ENCODE peak calls at places on chromosomes 13 and 19, in four cellular contexts. Q is coronary artery, H is heart left ventricle, T is left lung. X is an unnamed sample.

GRCh38 chr13:45269204-45269603 is 68.4 kb upstream of the KCTD4 start:
- DNase-seq in Q (no peak), H (no peak), T (no peak), X (no peak)

GRCh38 chr13:98246538-98247172 is 69.6 kb upstream of the RNF113B start:
- DNase-seq in Q (no peak), H (no peak), T (no peak), X (no peak)

GRCh38 chr13:51588406-51588949 is 4.2 kb downstream of the WDFY2 start:
- DNase-seq in Q (no peak), H (no peak), T (no peak), X (no peak)

GRCh38 chr13:45328661-45329105 is 12.3 kb downstream of the TPT1 start:
- DNase-seq in Q (no peak), H (no peak), T (no peak), X (no peak)

GRCh38 chr13:97743946-97744345 is 209.5 kb upstream of the IPO5 start:
- DNase-seq in Q (no peak), H (no peak), T (no peak), X (no peak)

GRCh38 chr13:24916464-24916863 is 152.5 kb downstream of the RNF17 start:
- DNase-seq in Q (no peak), H (no peak), T (no peak), X (no peak)

GRCh38 chr19:55494172-55494761 is 6.0 kb downstream of the SSC5D start:
- DNase-seq in Q (no peak), H (no peak), T (peak; percentile 80), X (no peak)

GRCh38 chr13:77918391-77919261 is at the start of gene EDNRB:
- DNase-seq in Q (no peak), H (peak; percentile 75), T (peak; percentile 88), X (peak; percentile 52)

GRCh38 chr13:73754727-73755292 is 379.4 kb downstream of the KLF12 start:
- DNase-seq in Q (no peak), H (no peak), T (no peak), X (no peak)

GRCh38 chr19:55248166-55248675 is 10.6 kb downstream of the PPP6R1 start:
- DNase-seq in Q (no peak), H (peak; percentile 56), T (no peak), X (no peak)

GRCh38 chr13:105721056-105721455 is 814.4 kb downstream of the EFNB2 start:
- DNase-seq in Q (no peak), H (no peak), T (no peak), X (no peak)

GRCh38 chr19:14168259-14168972 is 32.0 kb upstream of the ASF1B start:
- DNase-seq in Q (no peak), H (no peak), T (no peak), X (no peak)

GRCh38 chr13:28301839-28302238 is 163.5 kb downstream of the PAN3 start:
- DNase-seq in Q (no peak), H (no peak), T (no peak), X (no peak)

GRCh38 chr19:47682939-47683338 is 30.3 kb upstream of the EHD2 start:
- DNase-seq in Q (no peak), H (no peak), T (peak; percentile 3), X (no peak)

GRCh38 chr13:50592412-50593145 is 250.9 kb downstream of the DLEU7 start:
- DNase-seq in Q (no peak), H (no peak), T (no peak), X (no peak)

GRCh38 chr19:13056052-13056660 is 46.5 kb downstream of the LYL1 start:
- DNase-seq in Q (no peak), H (no peak), T (peak; percentile 90), X (no peak)

GRCh38 chr13:76829572-76830327 is 56.5 kb downstream of the KCTD12 start:
- DNase-seq in Q (no peak), H (peak; percentile 52), T (no peak), X (no peak)

GRCh38 chr19:57068921-57069697 is 50.7 kb upstream of the USP29 start:
- DNase-seq in Q (no peak), H (no peak), T (no peak), X (no peak)

GRCh38 chr13:37869756-37870488 is at the start of gene TRPC4:
- DNase-seq in Q (peak; percentile 74), H (peak; percentile 71), T (peak; percentile 60), X (no peak)

GRCh38 chr13:29909975-29910674 is 59.7 kb upstream of the UBL3 start:
- DNase-seq in Q (no peak), H (no peak), T (no peak), X (no peak)

GRCh38 chr19:6041991-6042421 is 64.1 kb upstream of the RANBP3 start:
- DNase-seq in Q (no peak), H (peak; percentile 37), T (no peak), X (no peak)

GRCh38 chr13:73138276-73138950 is 79.6 kb downstream of the KLF5 start:
- DNase-seq in Q (no peak), H (no peak), T (no peak), X (no peak)

GRCh38 chr13:26362261-26362660 is 108.3 kb downstream of the CDK8 start:
- DNase-seq in Q (no peak), H (no peak), T (no peak), X (no peak)
- TF ChIP-seq CTCF in Q (no peak), H (no peak), T (no peak), X (no peak)

GRCh38 chr19:1748115-1748702 is 5.1 kb upstream of the ONECUT3 start:
- DNase-seq in Q (no peak), H (no peak), T (peak; percentile 74), X (no peak)

GRCh38 chr19:1746401-1747284 is 6.7 kb upstream of the ONECUT3 start:
- DNase-seq in Q (no peak), H (no peak), T (no peak), X (no peak)

GRCh38 chr19:1748703-1749341 is 4.5 kb upstream of the ONECUT3 start:
- DNase-seq in Q (no peak), H (no peak), T (peak; percentile 55), X (no peak)

GRCh38 chr19:1745589-1746031 is 7.7 kb upstream of the ONECUT3 start:
- DNase-seq in Q (no peak), H (no peak), T (no peak), X (no peak)

GRCh38 chr19:1747285-1748114 is 5.8 kb upstream of the ONECUT3 start:
- DNase-seq in Q (no peak), H (no peak), T (no peak), X (no peak)
- TF ChIP-seq CTCF in Q (no peak), H (no peak), T (no peak), X (no peak)

GRCh38 chr19:46489445-46490272 is 6.0 kb downstream of the PNMA8B start:
- DNase-seq in Q (no peak), H (peak; percentile 81), T (peak; percentile 82), X (no peak)
- TF ChIP-seq CTCF in Q (no peak), H (peak; percentile 9), T (no peak), X (no peak)

GRCh38 chr19:1249990-1250298 is 1.6 kb downstream of the MIDN start:
- DNase-seq in Q (no peak), H (no peak), T (no peak), X (no peak)

GRCh38 chr19:1245884-1246816 is 2.2 kb upstream of the MIDN start:
- DNase-seq in Q (no peak), H (peak; percentile 86), T (no peak), X (no peak)

GRCh38 chr19:1248454-1249297 is at the start of gene MIDN:
- DNase-seq in Q (no peak), H (peak; percentile 93), T (peak; percentile 96), X (peak; percentile 87)

GRCh38 chr19:1249298-1249989 is 1.1 kb downstream of the MIDN start:
- DNase-seq in Q (peak; percentile 94), H (peak; percentile 96), T (peak; percentile 97), X (peak; percentile 91)

GRCh38 chr19:1247747-1248453 is 483 bp upstream of the MIDN start:
- DNase-seq in Q (no peak), H (peak; percentile 89), T (peak; percentile 93), X (peak; percentile 95)
- TF ChIP-seq CTCF in Q (no peak), H (no peak), T (peak; percentile 19), X (no peak)

GRCh38 chr13:100646030-100646673 is 28.4 kb downstream of the TMTC4 start:
- DNase-seq in Q (no peak), H (no peak), T (no peak), X (no peak)
- TF ChIP-seq CTCF in Q (no peak), H (no peak), T (no peak), X (no peak)

GRCh38 chr19:23436944-23437343 is 41.7 kb upstream of the ZNF91 start:
- DNase-seq in Q (no peak), H (no peak), T (no peak), X (no peak)

GRCh38 chr19:23440207-23440606 is 44.9 kb upstream of the ZNF91 start:
- DNase-seq in Q (no peak), H (no peak), T (no peak), X (no peak)

GRCh38 chr19:23440791-23441190 is 45.5 kb upstream of the ZNF91 start:
- DNase-seq in Q (no peak), H (no peak), T (no peak), X (no peak)

GRCh38 chr19:23437901-23438300 is 42.6 kb upstream of the ZNF91 start:
- DNase-seq in Q (no peak), H (no peak), T (no peak), X (no peak)

DNA sequence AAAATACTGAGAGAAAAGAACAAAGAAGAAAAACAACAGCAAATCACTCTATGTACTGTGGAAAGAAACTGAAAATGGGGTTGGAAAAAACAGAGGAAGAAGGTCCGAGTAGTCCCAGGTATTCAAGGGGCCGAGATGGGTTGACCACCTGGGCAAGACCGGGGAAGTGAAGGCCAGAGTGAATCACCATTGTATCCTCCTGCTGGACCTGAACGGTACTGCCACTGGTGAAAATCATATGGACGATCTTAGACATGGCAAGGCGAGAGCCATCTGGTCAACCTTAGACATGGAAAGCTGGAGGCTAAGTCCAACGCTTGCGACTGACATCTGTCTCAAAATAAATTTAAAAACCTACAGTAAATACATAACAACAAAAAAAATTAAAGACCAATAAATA is 44.4 kb upstream of the ZNF91 start:
- DNase-seq in Q (no peak), H (no peak), T (no peak), X (no peak)
- TF ChIP-seq CTCF in Q (no peak), H (no peak), T (no peak), X (peak; percentile 25)

DNA sequence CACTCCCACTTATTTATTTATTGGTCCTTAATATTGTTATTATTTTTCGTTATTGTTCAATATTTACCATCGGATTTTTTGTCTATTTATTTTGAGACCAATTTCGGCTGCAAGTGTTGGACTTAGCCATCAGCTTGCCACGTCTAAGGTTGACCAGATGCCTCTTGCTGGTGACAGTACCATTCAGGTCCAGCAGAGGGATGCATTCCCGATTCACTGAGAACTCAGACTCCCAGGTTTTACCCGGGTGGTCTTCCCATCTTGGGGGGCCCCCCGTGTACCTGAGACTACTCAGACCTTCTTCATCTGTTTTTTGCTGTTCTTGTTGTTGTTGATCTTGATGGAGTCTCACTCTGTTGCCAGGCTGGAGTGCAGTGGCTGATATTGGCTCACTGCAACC is 1435.2 kb downstream of the UQCRFS1 start:
- DNase-seq in Q (no peak), H (no peak), T (no peak), X (no peak)
- TF ChIP-seq CTCF in Q (no peak), H (no peak), T (no peak), X (peak; percentile 57)

GRCh38 chr19:40862333-40862732 is 12.1 kb upstream of the CYP2A6 start:
- DNase-seq in Q (no peak), H (no peak), T (no peak), X (no peak)
- TF ChIP-seq CTCF in Q (no peak), H (no peak), T (no peak), X (no peak)